ENCODE peak calls at places on chromosomes 6 and 20, in five cellular contexts. V, T, L, Q and F are unnamed samples.

GRCh38 chr6:71047401-71047800 is 90.5 kb upstream of the B3GAT2 start:
- DNase-seq in L (no peak), V (no peak), Q (no peak), T (no peak), F (no peak)

GRCh38 chr6:130851026-130851425 is 23.8 kb downstream of the SMLR1 start:
- DNase-seq in L (no peak), V (no peak), Q (no peak), T (no peak), F (no peak)

GRCh38 chr6:92339891-92340290 is 1079.5 kb downstream of the EPHA7 start:
- DNase-seq in V (no peak), T (no peak), Q (no peak), L (no peak), F (no peak)

GRCh38 chr6:45822269-45822812 is 193.3 kb downstream of the CLIC5 start:
- DNase-seq in Q (no peak), V (no peak), L (no peak), T (no peak), F (no peak)

GRCh38 chr6:161608771-161609170 is 334.9 kb upstream of the AGPAT4 start:
- DNase-seq in T (no peak), L (no peak), Q (no peak), V (no peak), F (no peak)

GRCh38 chr6:79777713-79778579 is 146.8 kb downstream of the SH3BGRL2 start:
- DNase-seq in V (peak), T (peak), Q (peak), L (peak), F (peak)

GRCh38 chr6:42890311-42891198 is 11.1 kb downstream of the RPL7L1 start:
- DNase-seq in Q (peak), L (peak), V (peak), T (peak), F (peak)

GRCh38 chr6:13766201-13766634 is 48.1 kb downstream of the MCUR1 start:
- DNase-seq in T (no peak), V (no peak), Q (no peak), L (no peak), F (no peak)

GRCh38 chr6:62285612-62286469 is at the start of gene KHDRBS2:
- DNase-seq in Q (peak), T (no peak), V (peak), L (peak), F (peak)

GRCh38 chr20:62764156-62764935 is 31.9 kb upstream of the MRGBP start:
- DNase-seq in Q (no peak), V (no peak), L (no peak), T (no peak), F (no peak)

GRCh38 chr20:33653900-33654596 is 8.1 kb upstream of the C20orf144 start:
- DNase-seq in L (no peak), V (no peak), T (no peak), Q (no peak), F (no peak)

GRCh38 chr6:3208096-3208774 is 19.2 kb downstream of the TUBB2B start:
- DNase-seq in T (no peak), L (no peak), Q (no peak), V (no peak), F (no peak)